ENCODE peak calls at places on chromosomes 13 and 19, in five cellular contexts. S is left lung, J is ovary, K is endothelial cell of umbilical vein, M is astrocyte. L is an unnamed sample.

GRCh38 chr13:51370116-51370515 is 30.6 kb downstream of the SERPINE3 start:
- DNase-seq in S (no peak), J (no peak), K (no peak), M (no peak), L (no peak)

GRCh38 chr19:45400192-45400591 is 4.7 kb downstream of the PPP1R13L start:
- DNase-seq in S (no peak), J (no peak), K (no peak), M (no peak), L (no peak)

GRCh38 chr13:110345701-110346100 is 38.6 kb downstream of the COL4A2 start:
- DNase-seq in S (no peak), J (no peak), K (no peak), M (no peak), L (no peak)

GRCh38 chr13:63455938-63456337 is 2040.3 kb upstream of the PCDH20 start:
- DNase-seq in S (no peak), J (no peak), K (no peak), M (no peak), L (no peak)

GRCh38 chr19:3450796-3451411 is 29.4 kb downstream of the SMIM24 start:
- DNase-seq in S (peak; percentile 82), J (no peak), K (peak; percentile 99), M (peak; percentile 100), L (no peak)

GRCh38 chr19:33199441-33200265 is 5.5 kb downstream of the LRP3 start:
- DNase-seq in S (no peak), J (no peak), K (no peak), M (no peak), L (no peak)

GRCh38 chr19:41422456-41422855 is 4.7 kb downstream of the B3GNT8 start:
- DNase-seq in S (no peak), J (no peak), K (no peak), M (no peak), L (no peak)

GRCh38 chr13:42740753-42741152 is 40.6 kb upstream of the FAM216B start:
- DNase-seq in S (peak; percentile 60), J (no peak), K (peak; percentile 49), M (no peak), L (no peak)

GRCh38 chr19:7268737-7269098 is 25.5 kb downstream of the INSR start:
- DNase-seq in S (no peak), J (no peak), K (no peak), M (no peak), L (no peak)

GRCh38 chr19:17680235-17680722 is 7.9 kb downstream of the UNC13A start:
- DNase-seq in S (peak; percentile 63), J (peak; percentile 40), K (peak; percentile 74), M (peak; percentile 32), L (peak; percentile 22)

GRCh38 chr19:36013280-36014028 is 559 bp downstream of the ALKBH6 start:
- DNase-seq in S (no peak), J (peak; percentile 44), K (no peak), M (no peak), L (no peak)

GRCh38 chr19:45179063-45179847 is 671 bp downstream of the BLOC1S3 start:
- DNase-seq in S (peak; percentile 44), J (peak; percentile 64), K (no peak), M (peak; percentile 6), L (peak; percentile 26)

GRCh38 chr13:76992548-76993001 is 694 bp downstream of the CLN5 start:
- DNase-seq in S (peak; percentile 47), J (peak; percentile 42), K (peak; percentile 46), M (peak; percentile 10), L (peak; percentile 15)

GRCh38 chr13:94968040-94968756 is 255.9 kb upstream of the SOX21 start:
- DNase-seq in S (no peak), J (peak; percentile 15), K (peak; percentile 6), M (no peak), L (no peak)

GRCh38 chr13:71460179-71460578 is 406.8 kb downstream of the DACH1 start:
- DNase-seq in S (no peak), J (no peak), K (no peak), M (peak; percentile 51), L (no peak)

GRCh38 chr13:25648996-25649633 is 277.3 kb downstream of the ATP8A2 start:
- DNase-seq in S (no peak), J (no peak), K (no peak), M (no peak), L (no peak)

GRCh38 chr13:66224644-66225043 is 1005.5 kb downstream of the PCDH9 start:
- DNase-seq in S (no peak), J (no peak), K (no peak), M (no peak), L (no peak)

GRCh38 chr19:10612515-10613119 is 12.7 kb upstream of the SLC44A2 start:
- DNase-seq in S (peak; percentile 79), J (no peak), K (no peak), M (peak; percentile 26), L (no peak)

GRCh38 chr19:40721936-40722661 is 5.2 kb downstream of the ITPKC start:
- DNase-seq in S (no peak), J (no peak), K (peak; percentile 71), M (peak; percentile 29), L (no peak)

GRCh38 chr19:46221981-46222610 is 7.4 kb upstream of the IGFL1 start:
- DNase-seq in S (peak; percentile 77), J (peak; percentile 67), K (no peak), M (peak; percentile 63), L (no peak)

GRCh38 chr13:114097893-114098688 is 34.3 kb downstream of the RASA3 start:
- DNase-seq in S (peak; percentile 26), J (no peak), K (no peak), M (no peak), L (no peak)

GRCh38 chr13:30804474-30804873 is 69.1 kb downstream of the ALOX5AP start:
- DNase-seq in S (no peak), J (no peak), K (no peak), M (no peak), L (no peak)

GRCh38 chr19:19406878-19407639 is 1.6 kb downstream of the GATAD2A start:
- DNase-seq in S (peak; percentile 55), J (no peak), K (peak; percentile 78), M (peak; percentile 43), L (no peak)

GRCh38 chr13:98405107-98405571 is 171.8 kb downstream of the STK24 start:
- DNase-seq in S (no peak), J (no peak), K (no peak), M (peak; percentile 10), L (no peak)

GRCh38 chr13:97287047-97287383 is 64.9 kb downstream of the MBNL2 start:
- DNase-seq in S (no peak), J (no peak), K (no peak), M (no peak), L (no peak)

GRCh38 chr19:3125900-3126524 is 9.8 kb upstream of the GNA15 start:
- DNase-seq in S (peak; percentile 74), J (peak; percentile 56), K (peak; percentile 53), M (no peak), L (peak; percentile 49)

GRCh38 chr19:1811942-1812425 is at the start of gene ATP8B3:
- DNase-seq in S (no peak), J (no peak), K (no peak), M (no peak), L (peak; percentile 70)

GRCh38 chr19:55488986-55489710 is 912 bp downstream of the SSC5D start:
- DNase-seq in S (no peak), J (peak; percentile 74), K (no peak), M (no peak), L (no peak)

GRCh38 chr13:77095288-77095687 is 68.3 kb upstream of the FBXL3 start:
- DNase-seq in S (no peak), J (no peak), K (no peak), M (no peak), L (no peak)

GRCh38 chr13:100514788-100515409 is 73.7 kb downstream of the GGACT start:
- DNase-seq in S (peak; percentile 82), J (peak; percentile 85), K (peak; percentile 79), M (peak; percentile 44), L (peak; percentile 37)

GRCh38 chr19:47781590-47782318 is 3.3 kb downstream of the SELENOW start:
- DNase-seq in S (no peak), J (peak; percentile 47), K (no peak), M (no peak), L (no peak)

DNA sequence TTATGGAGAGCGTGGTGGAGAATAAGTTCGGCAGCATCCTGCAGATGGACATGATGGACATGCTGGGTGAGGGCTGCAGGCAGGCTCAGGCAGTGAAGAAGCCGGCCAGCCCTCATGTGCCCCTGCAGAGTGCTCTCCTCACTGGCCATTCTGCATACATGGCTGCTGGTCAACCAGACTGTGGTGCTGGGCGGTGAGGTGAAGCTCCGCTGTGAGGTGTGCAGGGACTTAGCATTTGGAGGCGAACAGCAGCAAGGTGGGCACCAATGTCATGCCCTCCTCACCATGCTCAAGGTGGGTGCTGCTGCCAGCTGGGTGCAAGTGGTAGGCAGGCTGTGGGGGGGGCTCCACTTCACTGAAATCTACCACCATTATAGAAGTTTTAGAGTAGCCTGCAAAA is 5.7 kb upstream of the ZNF492 start:
- DNase-seq in S (no peak), J (no peak), K (no peak), M (no peak), L (no peak)
- H3K9me3 ChIP-seq in S (no peaks in the 10 kb centered on the region), J (no peaks in the 10 kb centered on the region), K (peaks cover 13% of the 10 kb centered on the region), M (peaks cover 7% of the 10 kb centered on the region), L (no peaks in the 10 kb centered on the region)

GRCh38 chr19:43914051-43914450 is 21.0 kb downstream of the ZNF45 start:
- DNase-seq in S (no peak), J (no peak), K (no peak), M (no peak), L (no peak)

GRCh38 chr19:43913383-43913782 is 21.7 kb downstream of the ZNF45 start:
- DNase-seq in S (no peak), J (no peak), K (no peak), M (no peak), L (no peak)

GRCh38 chr19:43906774-43907173 is 28.3 kb downstream of the ZNF45 start:
- DNase-seq in S (no peak), J (no peak), K (no peak), M (no peak), L (no peak)

GRCh38 chr19:43908659-43909058 is 26.4 kb downstream of the ZNF45 start:
- DNase-seq in S (no peak), J (no peak), K (no peak), M (no peak), L (no peak)

GRCh38 chr19:43910884-43911283 is 24.2 kb downstream of the ZNF45 start:
- DNase-seq in S (no peak), J (no peak), K (no peak), M (no peak), L (no peak)
- H3K9me3 ChIP-seq in S (peaks cover 9% of the 10 kb centered on the region), J (peaks cover 41% of the 10 kb centered on the region), K (peaks cover 23% of the 10 kb centered on the region), M (peaks cover 38% of the 10 kb centered on the region), L (peaks cover 83% of the 10 kb centered on the region)

GRCh38 chr19:58217069-58217481 is 11.6 kb upstream of the ZNF544 start:
- DNase-seq in S (no peak), J (no peak), K (no peak), M (no peak), L (no peak)
- H3K9me3 ChIP-seq in S (peaks cover 2% of the 10 kb centered on the region), J (peaks cover 58% of the 10 kb centered on the region), K (peaks cover 8% of the 10 kb centered on the region), M (peaks cover 54% of the 10 kb centered on the region), L (peaks cover 44% of the 10 kb centered on the region)

DNA sequence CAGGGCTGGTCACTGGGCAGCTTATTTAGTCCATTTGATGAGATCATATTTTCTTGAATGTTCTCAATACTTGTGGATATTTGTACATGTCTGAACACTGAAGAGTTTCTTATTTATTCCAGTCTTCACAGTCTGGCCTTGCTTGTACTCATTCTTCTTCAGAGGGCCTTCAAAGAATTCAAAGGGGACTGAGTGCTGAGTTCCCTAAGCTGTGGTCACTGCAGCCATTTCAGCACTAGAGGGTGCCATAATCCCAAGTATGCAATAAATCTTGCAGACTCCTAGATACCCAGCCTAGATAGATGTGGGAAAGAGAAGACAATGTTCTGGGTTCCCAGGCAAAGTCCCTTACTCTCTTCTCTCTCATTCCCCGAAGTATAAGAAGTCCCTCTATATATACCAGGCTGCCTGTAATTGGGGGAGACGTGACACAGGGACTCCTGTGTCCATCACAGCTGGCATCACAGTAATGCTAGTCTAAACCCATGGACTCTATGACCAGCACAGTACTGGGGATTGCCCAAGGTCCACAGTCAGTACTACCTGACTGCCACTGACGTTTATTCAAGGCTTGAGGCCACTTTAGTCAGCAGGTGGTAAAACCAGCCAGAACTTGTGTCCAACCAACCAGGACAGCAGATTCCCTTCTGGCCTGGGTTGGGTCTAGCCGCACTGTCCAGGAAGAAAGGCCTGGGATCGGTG is 8.9 kb upstream of the VN1R1 start:
- DNase-seq in S (no peak), J (no peak), K (peak; percentile 16), M (no peak), L (no peak)
- H3K9me3 ChIP-seq in S (peaks cover 9% of the 10 kb centered on the region), J (peaks cover 30% of the 10 kb centered on the region), K (no peaks in the 10 kb centered on the region), M (peaks cover 20% of the 10 kb centered on the region), L (peaks cover 5% of the 10 kb centered on the region)